ENCODE peak calls at places on chromosomes 12 and 14, in seven cellular contexts. G is A172; Z is stimulated activated CD4-positive, alpha-beta T cell treated with anti-CD3 and anti-CD28 coated beads, Interleukin-4, amount 100 ng/mL, for 4 hours; J is hypothalamus; Y is AG09309; A is NCI-H1092 treated with DMSO at 0.1 percent for 48 hours; F is astrocyte of the spinal cord. K is an unnamed sample.
A peak's percentile ranks its signal among the peaks of the same experiment; 100 is the strongest.

GRCh38 chr12:53234236-53234635 is 2.2 kb upstream of the RARG start:
- DNase-seq in G (no peak), Z (no peak), J (no peak), Y (no peak), A (no peak), F (no peak), K (no peak)

GRCh38 chr14:51321036-51321435 is 81.0 kb downstream of the TMX1 start:
- DNase-seq in G (no peak), Z (no peak), J (no peak), Y (no peak), A (no peak), F (no peak), K (no peak)

GRCh38 chr14:88199882-88200281 is 123.2 kb downstream of the KCNK10 start:
- DNase-seq in G (no peak), Z (no peak), J (no peak), Y (no peak), A (no peak), F (no peak), K (no peak)

GRCh38 chr12:96872946-96873345 is 34.1 kb upstream of the NEDD1 start:
- DNase-seq in G (no peak), Z (no peak), J (no peak), Y (no peak), A (no peak), F (no peak), K (no peak)

GRCh38 chr14:103132381-103133212 is 9.3 kb downstream of the TNFAIP2 start:
- DNase-seq in G (no peak), Z (no peak), J (no peak), Y (no peak), A (no peak), F (peak; percentile 72), K (no peak)

GRCh38 chr12:42296503-42297109 is 29.3 kb downstream of the ZCRB1 start:
- DNase-seq in G (no peak), Z (no peak), J (no peak), Y (no peak), A (no peak), F (peak; percentile 29), K (no peak)

GRCh38 chr14:90619911-90620310 is 196.3 kb downstream of the TTC7B start:
- DNase-seq in G (no peak), Z (no peak), J (no peak), Y (no peak), A (no peak), F (no peak), K (no peak)

GRCh38 chr14:104101086-104101621 is 15.7 kb downstream of the ASPG start:
- DNase-seq in G (no peak), Z (no peak), J (no peak), Y (no peak), A (no peak), F (no peak), K (no peak)

GRCh38 chr14:36952702-36953101 is 219.7 kb downstream of the SLC25A21 start:
- DNase-seq in G (peak; percentile 35), Z (no peak), J (no peak), Y (no peak), A (no peak), F (peak; percentile 34), K (no peak)

GRCh38 chr14:26597136-26598080 is at the start of gene NOVA1:
- DNase-seq in G (no peak), Z (no peak), J (peak; percentile 57), Y (no peak), A (peak; percentile 91), F (peak; percentile 22), K (no peak)

GRCh38 chr12:10861366-10861765 is 12.1 kb upstream of the PRR4 start:
- DNase-seq in G (no peak), Z (no peak), J (no peak), Y (no peak), A (no peak), F (peak; percentile 19), K (no peak)

GRCh38 chr14:92546347-92547053 is 32.9 kb downstream of the RIN3 start:
- DNase-seq in G (peak; percentile 73), Z (no peak), J (no peak), Y (no peak), A (no peak), F (peak; percentile 43), K (no peak)

GRCh38 chr12:123024819-123025391 is 44.4 kb downstream of the ARL6IP4 start:
- DNase-seq in G (peak; percentile 24), Z (no peak), J (no peak), Y (no peak), A (no peak), F (peak; percentile 52), K (no peak)

GRCh38 chr12:82517027-82517426 is 158.7 kb downstream of the METTL25 start:
- DNase-seq in G (peak; percentile 8), Z (no peak), J (no peak), Y (no peak), A (no peak), F (no peak), K (no peak)

GRCh38 chr14:53452005-53452678 is 299.0 kb upstream of the DDHD1 start:
- DNase-seq in G (no peak), Z (no peak), J (no peak), Y (no peak), A (no peak), F (no peak), K (no peak)

GRCh38 chr12:116183741-116184141 is 93.8 kb downstream of the MED13L start:
- DNase-seq in G (no peak), Z (no peak), J (no peak), Y (no peak), A (no peak), F (peak; percentile 32), K (no peak)

GRCh38 chr12:3076730-3077571 is at the start of gene TSPAN9:
- DNase-seq in G (no peak), Z (peak; percentile 77), J (no peak), Y (no peak), A (peak; percentile 72), F (peak; percentile 63), K (peak; percentile 57)

GRCh38 chr14:24145700-24146621 is at the start of gene PSME2:
- DNase-seq in G (no peak), Z (no peak), J (no peak), Y (peak; percentile 11), A (no peak), F (no peak), K (no peak)

GRCh38 chr14:81412779-81413178 is 12.7 kb upstream of the STON2 start:
- DNase-seq in G (no peak), Z (no peak), J (no peak), Y (no peak), A (no peak), F (no peak), K (no peak)

GRCh38 chr12:68807576-68808387 is at the start of gene MDM2:
- DNase-seq in G (peak; percentile 79), Z (peak; percentile 92), J (peak; percentile 64), Y (peak; percentile 40), A (peak; percentile 84), F (peak; percentile 91), K (peak; percentile 95)

GRCh38 chr14:68634874-68635601 is 157.8 kb downstream of the ZFP36L1 start:
- DNase-seq in G (no peak), Z (no peak), J (no peak), Y (no peak), A (no peak), F (no peak), K (no peak)

GRCh38 chr12:7935464-7935772 is 569 bp downstream of the SLC2A3 start:
- DNase-seq in G (no peak), Z (no peak), J (no peak), Y (no peak), A (no peak), F (no peak), K (no peak)

K was measured in activated T-helper 9 cell treated with anti-CD3 and anti-CD28 coated beads, Interleukin-2, amount 50 U/mL, for 16 hours.